ENCODE peak calls at places on chromosome 10, in four cellular contexts. One of them, this sample, is unnamed.

GRCh38 chr10:28922127-28922526 is 244.8 kb downstream of the BAMBI start:
- DNase-seq in naive thymus-derived CD8-positive, alpha-beta T cell: no peak
- DNase-seq in fibroblast of pulmonary artery: no peak
- DNase-seq in astrocyte of the hippocampus: peak
- DNase-seq in this sample: no peak

GRCh38 chr10:118592675-118593330 is 2.6 kb downstream of the PRLHR start:
- DNase-seq in naive thymus-derived CD8-positive, alpha-beta T cell: no peak
- DNase-seq in fibroblast of pulmonary artery: no peak
- DNase-seq in astrocyte of the hippocampus: no peak
- DNase-seq in this sample: no peak

GRCh38 chr10:72306215-72306760 is 32.6 kb downstream of the DDIT4 start:
- DNase-seq in naive thymus-derived CD8-positive, alpha-beta T cell: no peak
- DNase-seq in fibroblast of pulmonary artery: no peak
- DNase-seq in astrocyte of the hippocampus: no peak
- DNase-seq in this sample: no peak

GRCh38 chr10:89122431-89123066 is 84.6 kb downstream of the CH25H start:
- DNase-seq in naive thymus-derived CD8-positive, alpha-beta T cell: no peak
- DNase-seq in fibroblast of pulmonary artery: peak
- DNase-seq in astrocyte of the hippocampus: peak
- DNase-seq in this sample: no peak

GRCh38 chr10:23702977-23703414 is 264.1 kb downstream of the OTUD1 start:
- DNase-seq in naive thymus-derived CD8-positive, alpha-beta T cell: peak
- DNase-seq in fibroblast of pulmonary artery: peak
- DNase-seq in astrocyte of the hippocampus: peak
- DNase-seq in this sample: peak

GRCh38 chr10:7872041-7872442 is 53.7 kb downstream of the TAF3 start:
- DNase-seq in naive thymus-derived CD8-positive, alpha-beta T cell: no peak
- DNase-seq in fibroblast of pulmonary artery: peak
- DNase-seq in astrocyte of the hippocampus: peak
- DNase-seq in this sample: peak

GRCh38 chr10:7233259-7233991 is 177.4 kb downstream of the SFMBT2 start:
- DNase-seq in naive thymus-derived CD8-positive, alpha-beta T cell: no peak
- DNase-seq in fibroblast of pulmonary artery: peak
- DNase-seq in astrocyte of the hippocampus: peak
- DNase-seq in this sample: no peak

GRCh38 chr10:82150123-82150900 is 275.3 kb downstream of the NRG3 start:
- DNase-seq in naive thymus-derived CD8-positive, alpha-beta T cell: no peak
- DNase-seq in fibroblast of pulmonary artery: peak
- DNase-seq in astrocyte of the hippocampus: peak
- DNase-seq in this sample: peak

GRCh38 chr10:28241766-28242399 is 61.0 kb downstream of the MPP7 start:
- DNase-seq in naive thymus-derived CD8-positive, alpha-beta T cell: peak
- DNase-seq in fibroblast of pulmonary artery: peak
- DNase-seq in astrocyte of the hippocampus: peak
- DNase-seq in this sample: peak

GRCh38 chr10:72276421-72277339 is 3.0 kb downstream of the DDIT4 start:
- DNase-seq in naive thymus-derived CD8-positive, alpha-beta T cell: no peak
- DNase-seq in fibroblast of pulmonary artery: peak
- DNase-seq in astrocyte of the hippocampus: peak
- DNase-seq in this sample: no peak

GRCh38 chr10:50624866-50625491 is 1.2 kb upstream of the SGMS1 start:
- DNase-seq in naive thymus-derived CD8-positive, alpha-beta T cell: peak
- DNase-seq in fibroblast of pulmonary artery: peak
- DNase-seq in astrocyte of the hippocampus: peak
- DNase-seq in this sample: peak

GRCh38 chr10:113053091-113053490 is 103.0 kb downstream of the TCF7L2 start:
- DNase-seq in naive thymus-derived CD8-positive, alpha-beta T cell: no peak
- DNase-seq in fibroblast of pulmonary artery: no peak
- DNase-seq in astrocyte of the hippocampus: no peak
- DNase-seq in this sample: no peak

GRCh38 chr10:44323838-44324237 is 61.1 kb downstream of the CXCL12 start:
- DNase-seq in naive thymus-derived CD8-positive, alpha-beta T cell: no peak
- DNase-seq in fibroblast of pulmonary artery: no peak
- DNase-seq in astrocyte of the hippocampus: no peak
- DNase-seq in this sample: no peak

This sample was measured in neuronal stem cell.